ENCODE peak calls at places on chromosomes 7 and 10, in seven cellular contexts. O is ureter; E is glomerular endothelial cell; V is activated CD8-positive, alpha-beta T cell treated with anti-CD3 and anti-CD28 coated beads for 36 hours; N is suprapubic skin; K is NCI-H1105 treated with DMSO at 0.1 percent for 48 hours; I is AG09309. Z is an unnamed sample.

GRCh38 chr7:113891031-113891350 is 27.8 kb downstream of the PPP1R3A start:
- DNase-seq in K (no peak), O (no peak), V (no peak), E (no peak), N (no peak), I (no peak), Z (no peak)

GRCh38 chr10:21079330-21079658 is 182.2 kb upstream of the NEBL start:
- DNase-seq in I (no peak), N (no peak), E (no peak), O (no peak), V (no peak), K (no peak), Z (no peak)

GRCh38 chr7:86913709-86914108 is 145.7 kb downstream of the ELAPOR2 start:
- DNase-seq in V (no peak), K (no peak), E (no peak), N (no peak), O (no peak), I (peak; percentile 69), Z (no peak)

GRCh38 chr7:24255139-24255538 is 28.9 kb upstream of the NPY start:
- DNase-seq in N (no peak), I (no peak), O (no peak), E (no peak), V (peak; percentile 30), K (no peak), Z (no peak)

GRCh38 chr10:92787557-92788152 is 60.7 kb upstream of the EXOC6 start:
- DNase-seq in K (no peak), O (no peak), V (no peak), E (no peak), I (no peak), N (no peak), Z (no peak)

GRCh38 chr10:69088801-69089501 is 1.0 kb downstream of the SRGN start:
- DNase-seq in K (no peak), V (peak; percentile 57), E (peak; percentile 73), I (no peak), O (no peak), N (no peak), Z (no peak)

GRCh38 chr10:99560277-99561126 is 27.8 kb downstream of the NKX2-3 start:
- DNase-seq in I (peak; percentile 13), E (peak; percentile 20), V (peak; percentile 43), K (peak; percentile 32), O (no peak), N (no peak), Z (no peak)

GRCh38 chr10:72096115-72097000 is 8.0 kb upstream of the SPOCK2 start:
- DNase-seq in O (no peak), I (no peak), V (peak; percentile 63), K (no peak), N (no peak), E (no peak), Z (no peak)

GRCh38 chr7:158358926-158359645 is 228.5 kb downstream of the PTPRN2 start:
- DNase-seq in K (no peak), I (no peak), N (peak; percentile 49), E (no peak), O (peak; percentile 28), V (no peak), Z (no peak)

GRCh38 chr7:28408974-28409715 is 3.2 kb upstream of the CREB5 start:
- DNase-seq in O (peak; percentile 94), V (peak; percentile 96), K (peak; percentile 74), N (peak; percentile 97), E (peak; percentile 87), I (peak; percentile 84), Z (peak; percentile 84)

GRCh38 chr7:26704786-26705185 is 159.6 kb downstream of the SKAP2 start:
- DNase-seq in O (no peak), N (no peak), K (no peak), I (no peak), E (no peak), V (no peak), Z (no peak)

GRCh38 chr10:51765284-51765971 is 66.0 kb upstream of the CSTF2T start:
- DNase-seq in K (no peak), E (no peak), I (no peak), V (no peak), N (no peak), O (no peak), Z (no peak)

GRCh38 chr10:1544929-1545328 is 192.4 kb downstream of the ADARB2 start:
- DNase-seq in N (no peak), V (no peak), K (peak; percentile 30), I (no peak), E (no peak), O (no peak), Z (no peak)

GRCh38 chr7:3302681-3303320 is 1.7 kb downstream of the SDK1 start:
- DNase-seq in K (no peak), O (no peak), N (no peak), V (no peak), I (no peak), E (no peak), Z (no peak)

GRCh38 chr10:6563075-6563474 is 17.0 kb downstream of the PRKCQ start:
- DNase-seq in I (no peak), V (peak; percentile 90), K (no peak), N (no peak), O (no peak), E (no peak), Z (no peak)

GRCh38 chr10:63236113-63236935 is 103.2 kb downstream of the NRBF2 start:
- DNase-seq in I (peak; percentile 82), K (no peak), O (no peak), E (peak; percentile 81), V (peak; percentile 29), N (no peak), Z (no peak)

GRCh38 chr10:114715171-114715670 is 57.1 kb upstream of the ABLIM1 start:
- DNase-seq in O (no peak), I (no peak), V (no peak), K (no peak), N (no peak), E (peak; percentile 55), Z (no peak)

GRCh38 chr7:1290262-1291039 is 57.8 kb downstream of the UNCX start:
- DNase-seq in K (peak; percentile 87), V (peak; percentile 47), O (peak; percentile 58), N (no peak), I (peak; percentile 2), E (no peak), Z (peak; percentile 39)

GRCh38 chr10:22805304-22805703 is 90.9 kb upstream of the PIP4K2A start:
- DNase-seq in I (no peak), O (no peak), V (no peak), N (peak; percentile 77), E (no peak), K (peak; percentile 95), Z (peak; percentile 57)

GRCh38 chr7:24831240-24831639 is 74.0 kb upstream of the GSDME start:
- DNase-seq in N (no peak), I (no peak), O (no peak), V (no peak), K (no peak), E (no peak), Z (no peak)

GRCh38 chr7:105218215-105218614 is 170.5 kb downstream of the SRPK2 start:
- DNase-seq in I (no peak), K (no peak), V (no peak), O (no peak), N (no peak), E (no peak), Z (no peak)

GRCh38 chr7:30970594-30971094 is 6.9 kb downstream of the GHRHR start:
- DNase-seq in E (no peak), K (no peak), N (no peak), V (no peak), O (no peak), I (no peak), Z (peak; percentile 99)

GRCh38 chr7:1806354-1806753 is 136.3 kb downstream of the ELFN1 start:
- DNase-seq in I (no peak), E (no peak), V (no peak), N (peak; percentile 18), O (peak; percentile 5), K (no peak), Z (no peak)